ENCODE peak calls at places on chromosomes 7 and 10, in ten cellular contexts. C is cardiac fibroblast; S is activated T-cell treated with anti-CD3 and anti-CD28 coated beads, Interleukin-2, amount 50 U/mL, for 72 hours; B is PC-3; D is Calu3; W is glomerular endothelial cell; H is left colon; I is IMR-90; Q is stimulated activated CD8-positive, alpha-beta memory T cell treated with anti-CD3 and anti-CD28 coated beads, Interleukin-7, amount 100 ng/mL, for 1 hour; O is hypothalamus. N is an unnamed sample.

GRCh38 chr10:78394050-78394449 is 360.4 kb downstream of the RPS24 start:
- DNase-seq in C (no peak), S (no peak), B (no peak), D (no peak), W (no peak), H (no peak), I (no peak), Q (no peak), O (no peak), N (no peak)

GRCh38 chr10:6072215-6072941 is 10.2 kb upstream of the IL2RA start:
- DNase-seq in C (no peak), S (peak), B (no peak), D (no peak), W (no peak), H (no peak), I (no peak), Q (no peak), O (no peak), N (no peak)

GRCh38 chr7:120856621-120857352 is 1.2 kb downstream of the TSPAN12 start:
- DNase-seq in C (peak), S (peak), B (peak), D (peak), W (no peak), H (peak), I (peak), Q (no peak), O (peak), N (no peak)

GRCh38 chr10:33937259-33937658 is 602.8 kb upstream of the NRP1 start:
- DNase-seq in C (no peak), S (no peak), B (no peak), D (no peak), W (no peak), H (no peak), I (no peak), Q (no peak), O (no peak), N (no peak)

GRCh38 chr7:154438571-154438970 is 386.4 kb downstream of the DPP6 start:
- DNase-seq in C (no peak), S (no peak), B (no peak), D (no peak), W (no peak), H (no peak), I (no peak), Q (no peak), O (no peak), N (no peak)

GRCh38 chr10:80453715-80454525 is at the start of gene TSPAN14:
- DNase-seq in C (peak), S (peak), B (no peak), D (peak), W (no peak), H (peak), I (peak), Q (peak), O (peak), N (peak)

GRCh38 chr10:48464871-48465736 is 139.8 kb downstream of the ARHGAP22 start:
- DNase-seq in C (no peak), S (no peak), B (no peak), D (no peak), W (no peak), H (no peak), I (no peak), Q (no peak), O (peak), N (no peak)

GRCh38 chr10:30645340-30645827 is 15.8 kb upstream of the LYZL2 start:
- DNase-seq in C (peak), S (peak), B (peak), D (no peak), W (no peak), H (no peak), I (peak), Q (no peak), O (no peak), N (no peak)

GRCh38 chr7:2738766-2739549 is 51.0 kb downstream of the AMZ1 start:
- DNase-seq in C (no peak), S (no peak), B (no peak), D (no peak), W (no peak), H (no peak), I (no peak), Q (no peak), O (no peak), N (no peak)

GRCh38 chr7:54072710-54073109 is 469.5 kb upstream of the VSTM2A start:
- DNase-seq in C (no peak), S (no peak), B (no peak), D (no peak), W (no peak), H (no peak), I (no peak), Q (no peak), O (no peak), N (no peak)

GRCh38 chr7:27709137-27710075 is 30.6 kb upstream of the TAX1BP1 start:
- DNase-seq in C (peak), S (no peak), B (peak), D (no peak), W (no peak), H (no peak), I (peak), Q (no peak), O (no peak), N (no peak)

GRCh38 chr7:158432369-158433270 is 155.0 kb downstream of the PTPRN2 start:
- DNase-seq in C (peak), S (no peak), B (peak), D (peak), W (no peak), H (peak), I (no peak), Q (no peak), O (no peak), N (no peak)

GRCh38 chr7:30379131-30379530 is 94.7 kb downstream of the ZNRF2 start:
- DNase-seq in C (no peak), S (no peak), B (no peak), D (no peak), W (no peak), H (no peak), I (peak), Q (no peak), O (no peak), N (no peak)

GRCh38 chr7:123260428-123260960 is 60.7 kb upstream of the SLC13A1 start:
- DNase-seq in C (no peak), S (no peak), B (no peak), D (no peak), W (no peak), H (peak), I (no peak), Q (no peak), O (no peak), N (no peak)

N was measured in effector CD4-positive, alpha-beta T cell.